ENCODE peak calls at places on chromosomes 11 and 22, in four cellular contexts. One of them, this sample, is unnamed.

GRCh38 chr11:106276859-106277436 is 199.5 kb downstream of the AASDHPPT start:
- DNase-seq in GM23338: peak
- DNase-seq in HepG2: no peak
- DNase-seq in K562: no peak
- DNase-seq in this sample: no peak

GRCh38 chr11:34638897-34639296 is 18.0 kb downstream of the EHF start:
- DNase-seq in K562: no peak
- DNase-seq in GM23338: no peak
- DNase-seq in HepG2: no peak
- DNase-seq in this sample: no peak

GRCh38 chr11:76553554-76554476 is 109.0 kb downstream of the EMSY start:
- DNase-seq in HepG2: no peak
- DNase-seq in GM23338: no peak
- DNase-seq in K562: no peak
- DNase-seq in this sample: no peak

GRCh38 chr11:34222030-34222429 is 116.6 kb downstream of the NAT10 start:
- DNase-seq in GM23338: no peak
- DNase-seq in HepG2: no peak
- DNase-seq in K562: no peak
- DNase-seq in this sample: no peak

GRCh38 chr22:22156716-22157499 is 87.7 kb upstream of the VPREB1 start:
- DNase-seq in GM23338: peak
- DNase-seq in K562: peak
- DNase-seq in HepG2: peak
- DNase-seq in this sample: peak

GRCh38 chr11:23280088-23280487 is 419.8 kb upstream of the CCDC179 start:
- DNase-seq in GM23338: no peak
- DNase-seq in HepG2: no peak
- DNase-seq in K562: no peak
- DNase-seq in this sample: no peak

GRCh38 chr11:47061429-47062178 is 115.1 kb downstream of the ARFGAP2 start:
- DNase-seq in HepG2: no peak
- DNase-seq in K562: no peak
- DNase-seq in GM23338: peak
- DNase-seq in this sample: no peak

GRCh38 chr11:3129591-3130268 is 35.4 kb downstream of the OSBPL5 start:
- DNase-seq in HepG2: no peak
- DNase-seq in GM23338: no peak
- DNase-seq in K562: no peak
- DNase-seq in this sample: no peak

GRCh38 chr11:86443415-86443814 is 68.7 kb downstream of the CCDC81 start:
- DNase-seq in K562: no peak
- DNase-seq in GM23338: no peak
- DNase-seq in HepG2: no peak
- DNase-seq in this sample: no peak

GRCh38 chr11:125923012-125923579 is 18.8 kb downstream of the DDX25 start:
- DNase-seq in GM23338: peak
- DNase-seq in HepG2: peak
- DNase-seq in K562: peak
- DNase-seq in this sample: peak

GRCh38 chr22:43077121-43077877 is 11.9 kb downstream of the TTLL1 start:
- DNase-seq in HepG2: no peak
- DNase-seq in K562: no peak
- DNase-seq in GM23338: no peak
- DNase-seq in this sample: no peak

GRCh38 chr11:79437274-79437980 is 3.4 kb downstream of the TENM4 start:
- DNase-seq in K562: no peak
- DNase-seq in GM23338: peak
- DNase-seq in HepG2: no peak
- DNase-seq in this sample: no peak

GRCh38 chr22:30555282-30556210 is 9.0 kb upstream of the SEC14L6 start:
- DNase-seq in GM23338: peak
- DNase-seq in K562: no peak
- DNase-seq in HepG2: no peak
- DNase-seq in this sample: no peak

GRCh38 chr11:111128471-111128870 is 117.1 kb upstream of the POU2AF2 start:
- DNase-seq in GM23338: no peak
- DNase-seq in HepG2: no peak
- DNase-seq in K562: no peak
- DNase-seq in this sample: no peak

GRCh38 chr11:30566482-30566881 is 19.7 kb downstream of the MPPED2 start:
- DNase-seq in K562: no peak
- DNase-seq in HepG2: no peak
- DNase-seq in GM23338: no peak
- DNase-seq in this sample: no peak

GRCh38 chr11:131073167-131073566 is 156.9 kb upstream of the SNX19 start:
- DNase-seq in K562: no peak
- DNase-seq in GM23338: no peak
- DNase-seq in HepG2: no peak
- DNase-seq in this sample: no peak

GRCh38 chr11:126310229-126310991 is 6.5 kb downstream of the DCPS start:
- DNase-seq in K562: peak
- DNase-seq in GM23338: peak
- DNase-seq in HepG2: peak
- DNase-seq in this sample: no peak

GRCh38 chr22:32413715-32414114 is 1.7 kb upstream of the RTCB start:
- DNase-seq in GM23338: peak
- DNase-seq in HepG2: peak
- DNase-seq in K562: no peak
- DNase-seq in this sample: no peak

GRCh38 chr11:2093575-2094353 is 45.4 kb downstream of the IGF2 start:
- DNase-seq in GM23338: no peak
- DNase-seq in K562: no peak
- DNase-seq in HepG2: no peak
- DNase-seq in this sample: no peak

GRCh38 chr22:37519268-37520195 is at the start of gene CARD10:
- DNase-seq in K562: peak
- DNase-seq in GM23338: peak
- DNase-seq in HepG2: no peak
- DNase-seq in this sample: no peak

GRCh38 chr11:118898400-118899295 is 15.0 kb downstream of the CXCR5 start:
- DNase-seq in K562: no peak
- DNase-seq in HepG2: no peak
- DNase-seq in GM23338: no peak
- DNase-seq in this sample: no peak

DNA sequence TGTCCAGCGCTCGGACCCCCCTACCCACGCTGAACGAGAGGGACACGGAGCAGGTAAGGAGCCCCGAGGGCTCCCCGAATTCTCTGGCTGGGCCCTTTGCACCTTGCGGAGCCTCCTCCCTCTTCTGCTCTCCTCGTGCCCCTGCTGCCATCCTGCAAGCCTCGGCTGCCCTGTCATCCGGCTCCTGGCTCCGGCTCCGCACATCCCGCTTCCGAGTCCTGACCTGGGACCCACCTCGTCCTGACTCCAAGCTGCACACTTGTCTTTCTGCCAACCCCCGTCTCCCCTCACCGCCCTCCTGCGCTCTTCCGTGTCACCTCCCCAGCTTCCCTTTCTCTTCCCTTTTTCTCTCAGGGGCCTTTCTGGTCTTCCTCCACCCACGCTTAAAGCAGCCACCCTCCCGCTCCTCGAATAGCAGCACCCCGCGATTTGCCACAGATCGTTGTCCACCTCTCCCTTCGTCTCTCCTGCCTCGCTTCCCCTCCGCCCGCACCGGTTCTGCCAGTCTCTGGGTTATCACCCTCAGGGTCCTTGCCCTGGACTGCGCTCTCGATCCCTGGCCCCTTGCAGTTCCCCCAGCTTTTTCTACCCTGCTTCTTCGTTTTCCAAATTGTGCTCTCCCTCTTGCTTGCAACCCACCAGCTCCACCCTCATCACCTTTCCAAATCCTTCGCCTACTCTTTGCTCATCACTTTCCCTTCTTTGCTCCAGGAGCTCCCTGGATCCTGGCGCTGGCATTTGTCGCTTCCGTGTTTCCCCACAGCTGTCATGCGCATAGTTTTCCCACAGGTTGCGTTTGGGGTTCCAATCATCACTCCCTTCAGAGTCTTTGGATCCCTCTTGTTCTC is 822 bp downstream of the MARK2 start:
- DNase-seq in HepG2: no peak
- DNase-seq in GM23338: peak
- DNase-seq in K562: peak
- DNase-seq in this sample: no peak
- TF ChIP-seq CREB1 in HepG2: no peak
- TF ChIP-seq CREB1 in GM23338: no peak
- TF ChIP-seq CREB1 in K562: no peak
- TF ChIP-seq CREB1 in this sample: no peak

GRCh38 chr11:20000393-20001134 is 159.7 kb downstream of the DBX1 start:
- DNase-seq in K562: no peak
- DNase-seq in GM23338: peak
- DNase-seq in HepG2: peak
- DNase-seq in this sample: no peak
- TF ChIP-seq JUNB in K562: no peak
- TF ChIP-seq JUNB in GM23338: no peak
- TF ChIP-seq JUNB in HepG2: no peak
- TF ChIP-seq JUNB in this sample: no peak

DNA sequence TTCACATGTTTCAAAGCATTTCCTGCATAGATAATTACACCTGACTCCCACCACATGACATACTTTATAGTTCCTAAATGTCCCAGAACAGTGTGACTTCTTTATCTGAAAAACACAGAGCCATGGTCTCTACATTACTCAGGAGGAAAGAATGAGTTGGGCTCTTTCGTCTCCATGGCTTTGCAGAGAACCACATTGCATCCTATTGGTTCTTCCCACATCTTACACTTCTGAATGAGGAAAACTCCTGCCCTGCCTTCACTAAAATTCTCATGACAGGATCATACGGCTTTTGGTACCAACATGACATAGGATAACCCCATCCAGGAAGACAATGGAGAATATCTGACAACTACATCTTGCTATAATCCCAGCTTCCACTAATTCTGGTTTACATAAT is 88.5 kb downstream of the ETS1 start:
- DNase-seq in GM23338: no peak
- DNase-seq in K562: no peak
- DNase-seq in HepG2: no peak
- DNase-seq in this sample: no peak
- TF ChIP-seq CREB1 in GM23338: no peak
- TF ChIP-seq CREB1 in K562: no peak
- TF ChIP-seq CREB1 in HepG2: no peak
- TF ChIP-seq CREB1 in this sample: no peak

GRCh38 chr22:36211237-36211881 is 9.8 kb upstream of the APOL4 start:
- DNase-seq in GM23338: no peak
- DNase-seq in K562: no peak
- DNase-seq in HepG2: no peak
- DNase-seq in this sample: no peak
- TF ChIP-seq JUNB in GM23338: no peak
- TF ChIP-seq JUNB in K562: no peak
- TF ChIP-seq JUNB in HepG2: no peak
- TF ChIP-seq JUNB in this sample: no peak

DNA sequence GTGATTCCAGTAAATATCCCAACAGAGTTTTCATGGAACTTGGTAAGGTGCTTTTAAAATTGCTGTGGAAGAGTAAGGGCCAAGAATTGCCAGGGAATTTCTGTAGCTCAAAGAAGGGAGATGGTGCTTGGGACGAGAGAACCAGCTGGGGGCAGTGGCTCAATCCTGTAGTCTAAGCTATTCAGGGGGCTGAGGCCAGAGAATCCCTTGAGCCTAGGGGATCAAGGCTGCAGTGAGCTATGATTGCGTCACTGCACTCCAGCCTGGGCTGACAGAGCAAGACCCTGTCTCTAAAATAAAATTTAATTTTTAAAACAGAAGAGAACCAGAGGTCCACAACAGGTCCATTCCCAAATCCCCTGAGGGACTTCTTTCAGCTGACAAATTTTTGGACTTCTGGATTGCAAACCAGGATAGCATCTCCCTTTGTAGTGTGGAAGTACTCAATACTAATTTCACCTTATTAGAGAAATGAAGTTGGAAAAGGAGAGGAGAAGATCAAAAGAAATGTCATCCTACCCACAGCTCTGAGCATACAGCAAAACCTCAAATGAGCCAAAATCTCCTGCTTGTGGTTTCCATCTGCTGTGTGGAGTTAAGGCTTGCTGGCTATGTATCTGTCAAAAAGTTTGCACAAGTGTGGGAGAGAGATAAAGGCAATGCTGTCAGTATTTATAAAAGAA is 59.2 kb upstream of the CLPB start:
- DNase-seq in GM23338: peak
- DNase-seq in K562: peak
- DNase-seq in HepG2: no peak
- DNase-seq in this sample: no peak
- TF ChIP-seq CREB1 in GM23338: no peak
- TF ChIP-seq CREB1 in K562: peak
- TF ChIP-seq CREB1 in HepG2: no peak
- TF ChIP-seq CREB1 in this sample: no peak

GRCh38 chr22:17085277-17086091 is 684 bp downstream of the IL17RA start:
- DNase-seq in GM23338: peak
- DNase-seq in K562: peak
- DNase-seq in HepG2: no peak
- DNase-seq in this sample: no peak

GRCh38 chr22:17084554-17085276 is at the start of gene IL17RA:
- DNase-seq in GM23338: peak
- DNase-seq in K562: peak
- DNase-seq in HepG2: peak
- DNase-seq in this sample: peak

GRCh38 chr22:17086301-17086700 is 1.5 kb downstream of the IL17RA start:
- DNase-seq in HepG2: no peak
- DNase-seq in GM23338: no peak
- DNase-seq in K562: no peak
- DNase-seq in this sample: no peak

GRCh38 chr22:17086750-17087149 is 1.9 kb downstream of the IL17RA start:
- DNase-seq in GM23338: no peak
- DNase-seq in HepG2: no peak
- DNase-seq in K562: no peak
- DNase-seq in this sample: no peak

DNA sequence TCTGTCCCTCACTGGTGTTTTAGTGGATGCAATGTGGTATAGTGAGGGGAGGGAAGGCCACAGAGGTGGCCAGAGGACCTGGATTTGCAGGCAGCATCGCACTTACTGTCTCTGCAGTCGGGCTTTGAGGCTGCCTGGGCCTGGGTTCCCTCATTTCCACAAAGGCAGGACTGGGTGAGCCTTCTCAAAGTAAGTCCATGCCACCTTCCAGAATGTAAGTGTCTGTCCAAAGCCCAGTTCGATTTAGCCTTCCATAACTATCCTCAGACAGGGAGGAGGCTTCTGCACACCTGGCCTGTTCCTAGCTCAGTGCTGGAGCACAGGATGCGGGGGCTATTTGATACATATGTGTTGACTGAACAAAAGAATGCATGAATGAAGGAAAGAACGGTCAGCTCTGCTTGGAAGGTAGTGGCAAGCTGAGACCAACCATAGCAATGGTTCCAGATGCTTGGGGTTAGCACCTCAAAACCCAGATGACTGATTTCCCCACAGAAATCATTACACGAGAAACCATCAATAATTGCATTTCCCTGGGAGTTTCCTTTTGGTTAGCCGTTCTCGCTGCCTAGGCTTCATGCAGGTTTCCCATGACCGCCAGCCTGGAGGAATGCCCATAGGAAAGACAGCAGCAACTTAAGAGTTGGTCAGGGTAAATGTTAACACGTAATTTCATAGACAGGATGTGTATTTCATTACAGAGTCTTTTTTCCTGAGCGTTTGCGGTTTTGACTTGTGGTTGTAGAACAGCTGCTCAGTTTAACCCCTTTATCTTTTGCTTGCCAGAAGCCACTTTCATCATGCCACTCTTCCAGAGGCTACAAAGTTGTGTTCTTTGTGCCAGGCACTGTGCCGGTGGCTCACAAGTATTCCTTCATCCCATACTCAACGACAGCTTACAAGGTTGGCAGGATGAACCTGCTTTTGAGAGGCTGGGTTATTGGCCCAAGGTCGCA is 2.7 kb downstream of the IL17RA start:
- DNase-seq in K562: no peak
- DNase-seq in HepG2: no peak
- DNase-seq in GM23338: no peak
- DNase-seq in this sample: peak
- TF ChIP-seq JUNB in K562: no peak
- TF ChIP-seq JUNB in HepG2: no peak
- TF ChIP-seq JUNB in GM23338: no peak
- TF ChIP-seq JUNB in this sample: peak